ENCODE peak calls at places on chromosome 22, in ten cellular contexts. H is PC-3; Q is NCI-H1417; P is stimulated activated CD4-positive, alpha-beta T cell treated with anti-CD3 and anti-CD28 coated beads, Interleukin-1b, Interleukin-23, amount 100 ng/mL, for 1 hour; T is mesothelial cell of epicardium; V is B cell; I is GM23248; B is NCI-H774; C is RPMI7951; Z is CD4-positive, alpha-beta T cell. S is an unnamed sample.

GRCh38 chr22:42073568-42074152 is 388 bp upstream of the PHETA2 start:
- DNase-seq in H (no peak), Q (no peak), P (no peak), T (no peak), V (no peak), I (no peak), B (no peak), C (no peak), Z (no peak), S (no peak)

GRCh38 chr22:37148031-37148651 is 1.6 kb downstream of the IL2RB start:
- DNase-seq in H (no peak), Q (no peak), P (no peak), T (no peak), V (no peak), I (no peak), B (no peak), C (no peak), Z (no peak), S (no peak)

GRCh38 chr22:35476341-35476740 is 64.3 kb upstream of the RASD2 start:
- DNase-seq in H (no peak), Q (peak), P (no peak), T (no peak), V (no peak), I (no peak), B (no peak), C (no peak), Z (no peak), S (no peak)

GRCh38 chr22:20099099-20099711 is 16.7 kb upstream of the RANBP1 start:
- DNase-seq in H (no peak), Q (no peak), P (no peak), T (no peak), V (no peak), I (no peak), B (no peak), C (no peak), Z (no peak), S (no peak)

GRCh38 chr22:40345271-40345670 is 1.0 kb upstream of the ADSL start:
- DNase-seq in H (peak), Q (no peak), P (no peak), T (no peak), V (no peak), I (peak), B (no peak), C (peak), Z (no peak), S (peak)

GRCh38 chr22:31625661-31626426 is 36.2 kb downstream of the PISD start:
- DNase-seq in H (no peak), Q (peak), P (no peak), T (no peak), V (no peak), I (peak), B (no peak), C (no peak), Z (no peak), S (no peak)

GRCh38 chr22:44459041-44459440 is 39.0 kb downstream of the RTL6 start:
- DNase-seq in H (no peak), Q (no peak), P (no peak), T (no peak), V (no peak), I (no peak), B (no peak), C (no peak), Z (no peak), S (no peak)

GRCh38 chr22:20777420-20778177 is 3.7 kb downstream of the SERPIND1 start:
- DNase-seq in H (peak), Q (peak), P (no peak), T (no peak), V (no peak), I (peak), B (no peak), C (peak), Z (no peak), S (peak)

GRCh38 chr22:48424201-48424627 is 1403.5 kb downstream of the BRD1 start:
- DNase-seq in H (no peak), Q (no peak), P (no peak), T (no peak), V (no peak), I (no peak), B (no peak), C (no peak), Z (no peak), S (no peak)

GRCh38 chr22:29071261-29072045 is 1.4 kb upstream of the KREMEN1 start:
- DNase-seq in H (peak), Q (no peak), P (no peak), T (peak), V (no peak), I (peak), B (peak), C (no peak), Z (no peak), S (no peak)

GRCh38 chr22:20566420-20567260 is 59.2 kb downstream of the MED15 start:
- DNase-seq in H (peak), Q (no peak), P (no peak), T (no peak), V (no peak), I (peak), B (no peak), C (peak), Z (peak), S (peak)

GRCh38 chr22:43273902-43274484 is 69.2 kb downstream of the SCUBE1 start:
- DNase-seq in H (peak), Q (no peak), P (no peak), T (peak), V (no peak), I (peak), B (no peak), C (peak), Z (no peak), S (peak)

GRCh38 chr22:27219036-27219435 is 561.6 kb downstream of the MIAT start:
- DNase-seq in H (no peak), Q (no peak), P (no peak), T (no peak), V (no peak), I (no peak), B (no peak), C (no peak), Z (no peak), S (no peak)

GRCh38 chr22:25334091-25334490 is 114.7 kb downstream of the CRYBB2 start:
- DNase-seq in H (peak), Q (peak), P (peak), T (no peak), V (peak), I (peak), B (no peak), C (peak), Z (peak), S (peak)

GRCh38 chr22:37643225-37643847 is 3.9 kb downstream of the SH3BP1 start:
- DNase-seq in H (peak), Q (peak), P (peak), T (peak), V (peak), I (peak), B (peak), C (peak), Z (peak), S (peak)

GRCh38 chr22:37406836-37407235 is 20.4 kb downstream of the ELFN2 start:
- DNase-seq in H (no peak), Q (no peak), P (no peak), T (no peak), V (no peak), I (no peak), B (no peak), C (no peak), Z (no peak), S (no peak)

S was measured in AG10803.